ENCODE peak calls at places on chromosome 17, in eight cellular contexts. U is SHP77; S is EL; F is effector memory CD4-positive, alpha-beta T cell; L is HFFc6; P is tibial artery; I is HCEC 1CT; H is EH. M is an unnamed sample.

GRCh38 chr17:82297280-82297803 is 20.1 kb downstream of the CD7 start:
- DNase-seq in U (peak), S (peak), F (peak), L (peak), P (peak), I (peak), H (peak), M (no peak)

GRCh38 chr17:58365980-58366595 is 14.1 kb upstream of the SUPT4H1 start:
- DNase-seq in U (no peak), S (no peak), F (no peak), L (no peak), P (no peak), I (no peak), H (no peak), M (no peak)

GRCh38 chr17:81991684-81992513 is 14.5 kb downstream of the ASPSCR1 start:
- DNase-seq in U (peak), S (peak), F (no peak), L (peak), P (peak), I (no peak), H (peak), M (peak)

GRCh38 chr17:38434178-38434665 is 6.0 kb downstream of the ARHGAP23 start:
- DNase-seq in U (no peak), S (no peak), F (no peak), L (no peak), P (no peak), I (no peak), H (no peak), M (no peak)

GRCh38 chr17:28225271-28225670 is 93.7 kb upstream of the TMEM97 start:
- DNase-seq in U (no peak), S (no peak), F (no peak), L (no peak), P (no peak), I (no peak), H (peak), M (peak)

GRCh38 chr17:35017021-35017420 is 36.7 kb downstream of the LIG3 start:
- DNase-seq in U (no peak), S (no peak), F (no peak), L (no peak), P (no peak), I (no peak), H (no peak), M (no peak)

GRCh38 chr17:58338454-58338841 is 9.9 kb upstream of the TSPOAP1 start:
- DNase-seq in U (no peak), S (no peak), F (no peak), L (no peak), P (no peak), I (no peak), H (no peak), M (no peak)

GRCh38 chr17:49996495-49997255 is 1.7 kb upstream of the DLX3 start:
- DNase-seq in U (peak), S (peak), F (peak), L (no peak), P (no peak), I (no peak), H (peak), M (no peak)

GRCh38 chr17:29061036-29061435 is 18.1 kb downstream of the PIPOX start:
- DNase-seq in U (no peak), S (no peak), F (no peak), L (no peak), P (no peak), I (no peak), H (no peak), M (no peak)

GRCh38 chr17:51860934-51861561 is 297.5 kb downstream of the CA10 start:
- DNase-seq in U (peak), S (peak), F (no peak), L (no peak), P (no peak), I (no peak), H (no peak), M (peak)

GRCh38 chr17:73357318-73357717 is 45.5 kb upstream of the CDC42EP4 start:
- DNase-seq in U (no peak), S (no peak), F (no peak), L (no peak), P (no peak), I (no peak), H (no peak), M (no peak)

GRCh38 chr17:77738666-77739531 is 219.6 kb upstream of the TNRC6C start:
- DNase-seq in U (peak), S (no peak), F (no peak), L (no peak), P (peak), I (no peak), H (no peak), M (no peak)

GRCh38 chr17:47806913-47807255 is 14.7 kb downstream of the OSBPL7 start:
- DNase-seq in U (no peak), S (no peak), F (no peak), L (no peak), P (no peak), I (no peak), H (no peak), M (no peak)

GRCh38 chr17:60139438-60140285 is 10.1 kb upstream of the CA4 start:
- DNase-seq in U (no peak), S (peak), F (peak), L (peak), P (peak), I (no peak), H (peak), M (no peak)

GRCh38 chr17:80785477-80786178 is 206.0 kb upstream of the CHMP6 start:
- DNase-seq in U (no peak), S (no peak), F (no peak), L (no peak), P (no peak), I (no peak), H (no peak), M (no peak)

GRCh38 chr17:1640329-1641064 is 5.0 kb downstream of the SCARF1 start:
- DNase-seq in U (no peak), S (no peak), F (no peak), L (no peak), P (no peak), I (no peak), H (no peak), M (no peak)

GRCh38 chr17:8341456-8341855 is 1.8 kb downstream of the ODF4 start:
- DNase-seq in U (no peak), S (peak), F (no peak), L (no peak), P (no peak), I (no peak), H (no peak), M (no peak)

GRCh38 chr17:40311575-40311974 is 2.6 kb downstream of the RARA start:
- DNase-seq in U (no peak), S (peak), F (no peak), L (no peak), P (peak), I (peak), H (peak), M (peak)

GRCh38 chr17:81735181-81736102 is 23.4 kb downstream of the SLC25A10 start:
- DNase-seq in U (peak), S (peak), F (no peak), L (no peak), P (peak), I (peak), H (peak), M (peak)

GRCh38 chr17:39920218-39921210 is 2.1 kb upstream of the GSDMB start:
- DNase-seq in U (no peak), S (no peak), F (peak), L (no peak), P (no peak), I (no peak), H (no peak), M (no peak)

M was measured in DMS 273 treated with DMSO at 0.1 percent for 48 hours.